ENCODE peak calls at places on chromosomes 4 and X, in four cellular contexts. S, H, U and P are unnamed samples.

GRCh38 chr4:118969359-118969758 is 80.7 kb downstream of the SYNPO2 start:
- DNase-seq in S (no peak), H (no peak), U (peak; percentile 36), P (no peak)

GRCh38 chr4:144399927-144400326 is 246.0 kb upstream of the HHIP start:
- DNase-seq in S (no peak), H (no peak), U (no peak), P (peak; percentile 15)

GRCh38 chrX:48957477-48957826 is at the start of gene OTUD5:
- DNase-seq in S (peak; percentile 78), H (peak; percentile 76), U (no peak), P (no peak)

GRCh38 chr4:92101609-92102231 is 202.0 kb upstream of the GRID2 start:
- DNase-seq in S (no peak), H (no peak), U (no peak), P (peak; percentile 2)

GRCh38 chr4:148054275-148054674 is 322.4 kb downstream of the ARHGAP10 start:
- DNase-seq in S (no peak), H (no peak), U (no peak), P (no peak)

GRCh38 chr4:58808817-58809216 is 1698.6 kb upstream of the IGFBP7 start:
- DNase-seq in S (no peak), H (no peak), U (no peak), P (no peak)

GRCh38 chr4:169210516-169211108 is 60.1 kb downstream of the SH3RF1 start:
- DNase-seq in S (no peak), H (no peak), U (no peak), P (no peak)

GRCh38 chrX:132181364-132181763 is 37.9 kb downstream of the RAP2C start:
- DNase-seq in S (peak; percentile 55), H (no peak), U (peak; percentile 26), P (peak; percentile 30)

GRCh38 chrX:119758682-119759332 is 419 bp downstream of the SOWAHD start:
- DNase-seq in S (no peak), H (peak; percentile 66), U (peak; percentile 43), P (no peak)

GRCh38 chr4:113707013-113707412 is 54.5 kb downstream of the CAMK2D start:
- DNase-seq in S (no peak), H (no peak), U (no peak), P (no peak)

GRCh38 chr4:39621582-39621981 is 17.1 kb downstream of the SMIM14 start:
- DNase-seq in S (no peak), H (no peak), U (peak; percentile 44), P (no peak)

GRCh38 chrX:101397779-101398178 is 7.0 kb downstream of the RPL36A start:
- DNase-seq in S (no peak), H (no peak), U (no peak), P (no peak)

GRCh38 chr4:134470544-134470943 is 269.0 kb upstream of the PABPC4L start:
- DNase-seq in S (no peak), H (no peak), U (peak; percentile 28), P (no peak)

GRCh38 chr4:7924163-7924562 is 15.5 kb downstream of the AFAP1 start:
- DNase-seq in S (no peak), H (no peak), U (no peak), P (no peak)

GRCh38 chrX:150482537-150483217 is 85.7 kb upstream of the MTM1 start:
- DNase-seq in S (no peak), H (no peak), U (no peak), P (peak; percentile 40)

GRCh38 chr4:143399113-143399949 is 62.7 kb downstream of the GAB1 start:
- DNase-seq in S (no peak), H (no peak), U (no peak), P (no peak)

DNA sequence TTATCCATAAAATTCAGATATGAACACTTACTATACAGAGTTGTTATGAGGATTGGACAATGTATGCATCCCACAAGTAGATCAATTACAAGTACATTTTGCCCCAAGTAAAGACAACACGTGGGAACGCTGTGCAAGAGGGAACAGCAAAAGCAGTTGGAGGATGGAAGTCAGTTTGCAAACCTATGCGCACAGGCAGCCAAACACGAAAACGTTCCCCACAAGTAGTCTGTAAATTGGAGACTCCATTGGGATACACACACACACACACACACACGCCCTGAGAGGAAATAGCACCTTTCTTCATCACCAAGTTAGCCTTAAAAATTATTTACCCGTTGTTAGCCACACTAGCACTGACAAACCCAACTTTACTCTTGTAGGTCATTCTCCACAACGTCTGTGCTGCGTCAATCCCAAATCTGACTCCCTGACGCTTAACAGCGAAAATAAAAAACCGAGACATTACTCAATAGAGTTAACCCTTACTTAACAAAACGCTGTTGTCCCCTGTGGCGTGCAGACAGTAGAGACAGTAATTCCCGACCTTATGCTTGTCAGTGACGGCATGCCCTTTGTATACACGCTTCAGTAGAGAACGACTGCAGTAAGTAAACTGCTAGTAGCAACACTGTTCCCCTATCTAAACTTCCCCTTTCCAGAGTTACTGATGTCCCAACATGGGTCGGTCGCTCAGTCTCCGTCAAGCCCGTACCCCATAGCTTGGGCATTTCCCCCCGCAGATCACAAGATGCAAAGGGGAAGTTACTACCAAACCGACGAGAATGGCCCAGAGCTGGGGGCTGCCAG is 728 bp downstream of the MANBA start:
- DNase-seq in S (no peak), H (no peak), U (peak; percentile 27), P (peak; percentile 13)
- TF ChIP-seq POLR2A in S (no peak), H (no peak), U (no peak), P (no peak)

GRCh38 chr4:3753711-3754412 is 12.3 kb upstream of the ADRA2C start:
- DNase-seq in S (no peak), H (no peak), U (no peak), P (no peak)

GRCh38 chr4:3747582-3747906 is 18.6 kb upstream of the ADRA2C start:
- DNase-seq in S (no peak), H (peak; percentile 93), U (no peak), P (no peak)

GRCh38 chr4:3749081-3749480 is 17.1 kb upstream of the ADRA2C start:
- DNase-seq in S (no peak), H (no peak), U (no peak), P (no peak)

GRCh38 chr4:3750334-3750733 is 15.9 kb upstream of the ADRA2C start:
- DNase-seq in S (no peak), H (no peak), U (no peak), P (no peak)

GRCh38 chr4:3752022-3752421 is 14.2 kb upstream of the ADRA2C start:
- DNase-seq in S (no peak), H (no peak), U (no peak), P (no peak)
- TF ChIP-seq POLR2A in S (no peak), H (no peak), U (no peak), P (no peak)

GRCh38 chr4:184328022-184328736 is 110.5 kb upstream of the ENPP6 start:
- DNase-seq in S (no peak), H (peak; percentile 32), U (no peak), P (no peak)
- TF ChIP-seq POLR2A in S (no peak), H (no peak), U (no peak), P (no peak)

GRCh38 chrX:110317820-110318663 is at the start of gene AMMECR1:
- DNase-seq in S (peak; percentile 83), H (peak; percentile 67), U (peak; percentile 80), P (peak; percentile 51)
- TF ChIP-seq POLR2A in S (no peak), H (peak; percentile 27), U (no peak), P (peak; percentile 84)

DNA sequence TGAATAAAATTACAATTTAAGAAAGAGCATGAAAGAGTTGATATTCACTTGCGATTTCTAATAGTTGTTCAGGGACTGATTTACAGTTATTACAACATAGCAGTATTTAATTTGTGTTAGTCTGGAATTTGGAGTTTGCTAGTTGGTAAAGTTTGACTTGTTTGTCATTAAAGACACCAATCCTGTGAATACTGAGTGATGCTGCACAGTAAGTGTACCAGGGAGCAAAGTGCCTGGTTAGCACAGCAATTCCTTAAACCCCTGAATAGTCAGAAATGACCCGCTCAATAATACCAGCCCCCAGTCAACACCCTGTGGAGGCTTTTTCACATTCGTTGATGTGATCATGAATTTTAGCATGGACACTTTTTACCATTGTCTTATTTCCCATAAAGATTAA is 122.2 kb upstream of the GC start:
- DNase-seq in S (no peak), H (no peak), U (no peak), P (no peak)
- TF ChIP-seq POLR2A in S (no peak), H (no peak), U (no peak), P (no peak)

GRCh38 chrX:41084044-41084359 is 1.2 kb upstream of the USP9X start:
- DNase-seq in S (no peak), H (no peak), U (no peak), P (no peak)

GRCh38 chrX:41085105-41085882 is at the start of gene USP9X:
- DNase-seq in S (peak; percentile 95), H (peak; percentile 72), U (peak; percentile 92), P (peak; percentile 26)

GRCh38 chrX:41085883-41086626 is 810 bp downstream of the USP9X start:
- DNase-seq in S (peak; percentile 84), H (peak; percentile 53), U (peak; percentile 50), P (no peak)

GRCh38 chrX:41082783-41083182 is 2.5 kb upstream of the USP9X start:
- DNase-seq in S (no peak), H (no peak), U (no peak), P (no peak)

GRCh38 chrX:41084360-41085104 is 713 bp upstream of the USP9X start:
- DNase-seq in S (peak; percentile 99), H (peak; percentile 96), U (peak; percentile 99), P (peak; percentile 49)
- TF ChIP-seq POLR2A in S (peak; percentile 63), H (peak; percentile 77), U (no peak), P (peak; percentile 67)